ENCODE peak calls at places on chromosomes 4 and X, in eight cellular contexts. One of them, this sample, is unnamed.
A peak's percentile ranks its signal among the peaks of the same experiment; 100 is the strongest.

GRCh38 chr4:93748943-93749342 is 79.6 kb upstream of the ATOH1 start:
- DNase-seq in SJCRH30: no peak
- DNase-seq in lung: no peak
- DNase-seq in caudate nucleus: no peak
- DNase-seq in MM.1S: no peak
- DNase-seq in pancreas: no peak
- DNase-seq in right cardiac atrium: no peak
- DNase-seq in CD8-positive, alpha-beta T cell: no peak
- DNase-seq in this sample: no peak

GRCh38 chr4:5770051-5770450 is 59.0 kb downstream of the EVC start:
- DNase-seq in pancreas: no peak
- DNase-seq in lung: no peak
- DNase-seq in CD8-positive, alpha-beta T cell: no peak
- DNase-seq in MM.1S: no peak
- DNase-seq in SJCRH30: no peak
- DNase-seq in right cardiac atrium: no peak
- DNase-seq in caudate nucleus: no peak
- DNase-seq in this sample: no peak

GRCh38 chr4:183288955-183289354 is 31.1 kb downstream of the CLDN22 start:
- DNase-seq in lung: no peak
- DNase-seq in CD8-positive, alpha-beta T cell: no peak
- DNase-seq in SJCRH30: no peak
- DNase-seq in pancreas: no peak
- DNase-seq in MM.1S: no peak
- DNase-seq in right cardiac atrium: no peak
- DNase-seq in caudate nucleus: no peak
- DNase-seq in this sample: no peak

GRCh38 chrX:34810364-34810763 is 132.2 kb upstream of the FAM47B start:
- DNase-seq in right cardiac atrium: no peak
- DNase-seq in SJCRH30: no peak
- DNase-seq in pancreas: no peak
- DNase-seq in lung: no peak
- DNase-seq in MM.1S: no peak
- DNase-seq in CD8-positive, alpha-beta T cell: no peak
- DNase-seq in caudate nucleus: no peak
- DNase-seq in this sample: no peak

GRCh38 chrX:34868633-34869032 is 74.0 kb upstream of the FAM47B start:
- DNase-seq in CD8-positive, alpha-beta T cell: no peak
- DNase-seq in SJCRH30: no peak
- DNase-seq in caudate nucleus: no peak
- DNase-seq in pancreas: no peak
- DNase-seq in right cardiac atrium: no peak
- DNase-seq in MM.1S: no peak
- DNase-seq in lung: no peak
- DNase-seq in this sample: no peak

GRCh38 chr4:41668024-41668423 is 80.5 kb downstream of the PHOX2B start:
- DNase-seq in lung: no peak
- DNase-seq in CD8-positive, alpha-beta T cell: no peak
- DNase-seq in pancreas: no peak
- DNase-seq in MM.1S: no peak
- DNase-seq in SJCRH30: no peak
- DNase-seq in caudate nucleus: no peak
- DNase-seq in right cardiac atrium: no peak
- DNase-seq in this sample: no peak

GRCh38 chr4:182925298-182925738 is 8.1 kb upstream of the DCTD start:
- DNase-seq in caudate nucleus: peak; percentile 40
- DNase-seq in CD8-positive, alpha-beta T cell: peak; percentile 44
- DNase-seq in right cardiac atrium: peak; percentile 45
- DNase-seq in MM.1S: peak; percentile 90
- DNase-seq in pancreas: peak; percentile 82
- DNase-seq in lung: peak; percentile 48
- DNase-seq in SJCRH30: peak; percentile 54
- DNase-seq in this sample: no peak

GRCh38 chr4:36326610-36327009 is 45.2 kb downstream of the DTHD1 start:
- DNase-seq in lung: no peak
- DNase-seq in pancreas: no peak
- DNase-seq in SJCRH30: no peak
- DNase-seq in caudate nucleus: no peak
- DNase-seq in MM.1S: no peak
- DNase-seq in CD8-positive, alpha-beta T cell: no peak
- DNase-seq in right cardiac atrium: no peak
- DNase-seq in this sample: no peak

GRCh38 chrX:23752740-23753435 is 9.8 kb upstream of the ACOT9 start:
- DNase-seq in SJCRH30: no peak
- DNase-seq in caudate nucleus: no peak
- DNase-seq in lung: no peak
- DNase-seq in MM.1S: no peak
- DNase-seq in pancreas: no peak
- DNase-seq in CD8-positive, alpha-beta T cell: no peak
- DNase-seq in right cardiac atrium: no peak
- DNase-seq in this sample: no peak

GRCh38 chr4:6875431-6875831 is 34.2 kb upstream of the TBC1D14 start:
- DNase-seq in right cardiac atrium: peak; percentile 46
- DNase-seq in CD8-positive, alpha-beta T cell: no peak
- DNase-seq in pancreas: peak; percentile 25
- DNase-seq in MM.1S: no peak
- DNase-seq in SJCRH30: no peak
- DNase-seq in caudate nucleus: no peak
- DNase-seq in lung: peak; percentile 51
- DNase-seq in this sample: no peak

GRCh38 chr4:183099537-183100297 is 660 bp downstream of the WWC2 start:
- DNase-seq in right cardiac atrium: peak; percentile 31
- DNase-seq in MM.1S: peak; percentile 16
- DNase-seq in caudate nucleus: no peak
- DNase-seq in CD8-positive, alpha-beta T cell: no peak
- DNase-seq in pancreas: peak; percentile 54
- DNase-seq in lung: peak; percentile 34
- DNase-seq in SJCRH30: peak; percentile 51
- DNase-seq in this sample: no peak

GRCh38 chrX:50881028-50881427 is 29.5 kb upstream of the BMP15 start:
- DNase-seq in MM.1S: no peak
- DNase-seq in CD8-positive, alpha-beta T cell: no peak
- DNase-seq in right cardiac atrium: no peak
- DNase-seq in caudate nucleus: no peak
- DNase-seq in lung: no peak
- DNase-seq in SJCRH30: no peak
- DNase-seq in pancreas: no peak
- DNase-seq in this sample: no peak

GRCh38 chrX:136822337-136823095 is 41.8 kb upstream of the ARHGEF6 start:
- DNase-seq in caudate nucleus: no peak
- DNase-seq in pancreas: no peak
- DNase-seq in MM.1S: no peak
- DNase-seq in right cardiac atrium: no peak
- DNase-seq in CD8-positive, alpha-beta T cell: no peak
- DNase-seq in lung: no peak
- DNase-seq in SJCRH30: no peak
- DNase-seq in this sample: no peak

GRCh38 chr4:176187610-176188009 is 7.8 kb downstream of the SPATA4 start:
- DNase-seq in caudate nucleus: no peak
- DNase-seq in lung: no peak
- DNase-seq in MM.1S: no peak
- DNase-seq in CD8-positive, alpha-beta T cell: no peak
- DNase-seq in SJCRH30: no peak
- DNase-seq in right cardiac atrium: no peak
- DNase-seq in pancreas: no peak
- DNase-seq in this sample: no peak

GRCh38 chr4:151822331-151822730 is 61.5 kb upstream of the GATB start:
- DNase-seq in caudate nucleus: no peak
- DNase-seq in pancreas: no peak
- DNase-seq in SJCRH30: no peak
- DNase-seq in MM.1S: no peak
- DNase-seq in right cardiac atrium: no peak
- DNase-seq in lung: no peak
- DNase-seq in CD8-positive, alpha-beta T cell: no peak
- DNase-seq in this sample: no peak

DNA sequence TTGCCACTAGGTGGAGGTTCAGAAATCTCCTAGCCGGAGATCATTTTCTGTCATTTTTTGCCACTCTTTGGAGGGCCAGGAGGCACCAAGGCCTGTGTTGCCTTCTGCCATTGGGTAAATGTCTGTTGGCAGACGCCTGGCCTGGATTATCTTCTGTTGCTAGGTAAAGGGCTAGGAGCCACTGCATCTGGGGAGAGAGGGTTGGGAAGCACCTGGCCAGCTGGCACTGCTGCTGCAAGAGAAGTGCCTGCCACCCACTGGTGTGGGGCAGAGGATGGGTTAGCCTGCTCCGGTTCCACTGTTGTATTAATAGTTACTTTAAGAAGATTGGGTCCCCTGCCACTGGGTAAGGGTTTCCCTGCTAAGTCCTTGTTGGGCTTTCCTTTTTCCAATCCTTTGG is 58.1 kb downstream of the AWAT2 start:
- DNase-seq in caudate nucleus: no peak
- DNase-seq in right cardiac atrium: no peak
- DNase-seq in pancreas: no peak
- DNase-seq in MM.1S: no peak
- DNase-seq in CD8-positive, alpha-beta T cell: no peak
- DNase-seq in lung: no peak
- DNase-seq in SJCRH30: no peak
- DNase-seq in this sample: no peak
- H3K27ac ChIP-seq in caudate nucleus: no peak overlapping the region
- H3K27ac ChIP-seq in right cardiac atrium: no peak overlapping the region
- H3K27ac ChIP-seq in pancreas: no peak overlapping the region
- H3K27ac ChIP-seq in MM.1S: no peak overlapping the region
- H3K27ac ChIP-seq in CD8-positive, alpha-beta T cell: no peak overlapping the region
- H3K27ac ChIP-seq in lung: no peak overlapping the region
- H3K27ac ChIP-seq in SJCRH30: no peak overlapping the region
- H3K27ac ChIP-seq in this sample: no peak overlapping the region

GRCh38 chr4:29852537-29852936 is 867.6 kb upstream of the PCDH7 start:
- DNase-seq in lung: no peak
- DNase-seq in CD8-positive, alpha-beta T cell: no peak
- DNase-seq in caudate nucleus: no peak
- DNase-seq in right cardiac atrium: no peak
- DNase-seq in pancreas: no peak
- DNase-seq in SJCRH30: peak; percentile 3
- DNase-seq in MM.1S: no peak
- DNase-seq in this sample: no peak
- H3K27ac ChIP-seq in lung: no peak overlapping the region
- H3K27ac ChIP-seq in CD8-positive, alpha-beta T cell: no peak overlapping the region
- H3K27ac ChIP-seq in caudate nucleus: no peak overlapping the region
- H3K27ac ChIP-seq in right cardiac atrium: no peak overlapping the region
- H3K27ac ChIP-seq in pancreas: no peak overlapping the region
- H3K27ac ChIP-seq in SJCRH30: no peak overlapping the region
- H3K27ac ChIP-seq in MM.1S: no peak overlapping the region
- H3K27ac ChIP-seq in this sample: no peak overlapping the region

GRCh38 chr4:119628281-119629141 is at the start of gene PDE5A:
- DNase-seq in right cardiac atrium: peak; percentile 77
- DNase-seq in caudate nucleus: peak; percentile 54
- DNase-seq in SJCRH30: peak; percentile 91
- DNase-seq in CD8-positive, alpha-beta T cell: peak; percentile 68
- DNase-seq in MM.1S: peak; percentile 96
- DNase-seq in pancreas: peak; percentile 85
- DNase-seq in lung: peak; percentile 84
- DNase-seq in this sample: peak; percentile 81

GRCh38 chr4:119627267-119628190 is 1.1 kb downstream of the PDE5A start:
- DNase-seq in pancreas: peak; percentile 54
- DNase-seq in right cardiac atrium: peak; percentile 57
- DNase-seq in caudate nucleus: no peak
- DNase-seq in CD8-positive, alpha-beta T cell: peak; percentile 29
- DNase-seq in lung: peak; percentile 53
- DNase-seq in SJCRH30: peak; percentile 75
- DNase-seq in MM.1S: peak; percentile 80
- DNase-seq in this sample: no peak

GRCh38 chr4:119629142-119629471 is 503 bp upstream of the PDE5A start:
- DNase-seq in SJCRH30: no peak
- DNase-seq in MM.1S: no peak
- DNase-seq in right cardiac atrium: no peak
- DNase-seq in caudate nucleus: no peak
- DNase-seq in pancreas: no peak
- DNase-seq in CD8-positive, alpha-beta T cell: no peak
- DNase-seq in lung: no peak
- DNase-seq in this sample: no peak

GRCh38 chr4:119626943-119627266 is 1.7 kb downstream of the PDE5A start:
- DNase-seq in MM.1S: no peak
- DNase-seq in CD8-positive, alpha-beta T cell: no peak
- DNase-seq in right cardiac atrium: no peak
- DNase-seq in SJCRH30: no peak
- DNase-seq in pancreas: no peak
- DNase-seq in caudate nucleus: no peak
- DNase-seq in lung: no peak
- DNase-seq in this sample: no peak

DNA sequence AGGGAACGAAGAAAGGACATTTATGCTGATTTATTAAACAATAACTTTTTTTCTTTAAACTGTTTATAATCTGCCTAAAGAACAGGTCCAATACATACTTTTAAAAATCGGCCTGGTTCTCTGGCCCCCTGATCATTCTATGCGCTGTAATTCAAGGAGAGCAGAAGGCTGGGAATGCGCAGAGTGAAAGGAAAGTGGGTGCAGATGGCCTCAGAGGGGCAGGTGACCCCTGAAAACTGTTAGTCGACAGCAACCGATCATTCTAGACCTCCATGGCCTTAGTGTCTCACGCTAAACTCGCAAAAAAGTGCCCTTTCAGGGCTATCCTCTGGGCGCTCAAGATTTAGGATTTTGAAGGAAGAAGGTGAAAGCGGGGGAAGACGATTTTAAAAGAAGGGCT is 2.2 kb downstream of the PDE5A start:
- DNase-seq in MM.1S: no peak
- DNase-seq in lung: no peak
- DNase-seq in right cardiac atrium: no peak
- DNase-seq in caudate nucleus: no peak
- DNase-seq in CD8-positive, alpha-beta T cell: no peak
- DNase-seq in SJCRH30: no peak
- DNase-seq in pancreas: no peak
- DNase-seq in this sample: no peak
- H3K27ac ChIP-seq in MM.1S: no peak overlapping the region
- H3K27ac ChIP-seq in lung: peak overlapping the region; percentile 55
- H3K27ac ChIP-seq in right cardiac atrium: peak overlapping the region; percentile 69
- H3K27ac ChIP-seq in caudate nucleus: no peak overlapping the region
- H3K27ac ChIP-seq in CD8-positive, alpha-beta T cell: no peak overlapping the region
- H3K27ac ChIP-seq in SJCRH30: no peak overlapping the region
- H3K27ac ChIP-seq in pancreas: peak overlapping the region; percentile 89
- H3K27ac ChIP-seq in this sample: peak overlapping the region; percentile 71

GRCh38 chr4:139902328-139903217 is 237.0 kb downstream of the MGST2 start:
- DNase-seq in pancreas: no peak
- DNase-seq in SJCRH30: no peak
- DNase-seq in lung: no peak
- DNase-seq in CD8-positive, alpha-beta T cell: no peak
- DNase-seq in right cardiac atrium: no peak
- DNase-seq in MM.1S: no peak
- DNase-seq in caudate nucleus: no peak
- DNase-seq in this sample: no peak

GRCh38 chr4:139903845-139904244 is 238.2 kb downstream of the MGST2 start:
- DNase-seq in pancreas: no peak
- DNase-seq in caudate nucleus: no peak
- DNase-seq in MM.1S: no peak
- DNase-seq in CD8-positive, alpha-beta T cell: no peak
- DNase-seq in right cardiac atrium: no peak
- DNase-seq in SJCRH30: peak; percentile 20
- DNase-seq in lung: no peak
- DNase-seq in this sample: no peak

GRCh38 chr4:139899346-139899745 is 233.7 kb downstream of the MGST2 start:
- DNase-seq in SJCRH30: no peak
- DNase-seq in pancreas: no peak
- DNase-seq in CD8-positive, alpha-beta T cell: no peak
- DNase-seq in MM.1S: no peak
- DNase-seq in caudate nucleus: no peak
- DNase-seq in lung: no peak
- DNase-seq in right cardiac atrium: no peak
- DNase-seq in this sample: no peak

GRCh38 chr4:139900964-139901376 is 235.4 kb downstream of the MGST2 start:
- DNase-seq in caudate nucleus: no peak
- DNase-seq in CD8-positive, alpha-beta T cell: no peak
- DNase-seq in SJCRH30: no peak
- DNase-seq in right cardiac atrium: no peak
- DNase-seq in lung: no peak
- DNase-seq in MM.1S: no peak
- DNase-seq in pancreas: no peak
- DNase-seq in this sample: no peak

GRCh38 chr4:139901516-139902327 is 236.1 kb downstream of the MGST2 start:
- DNase-seq in pancreas: no peak
- DNase-seq in right cardiac atrium: no peak
- DNase-seq in MM.1S: no peak
- DNase-seq in CD8-positive, alpha-beta T cell: no peak
- DNase-seq in SJCRH30: peak; percentile 15
- DNase-seq in lung: no peak
- DNase-seq in caudate nucleus: no peak
- DNase-seq in this sample: no peak
- H3K27ac ChIP-seq in pancreas: peak overlapping the region; percentile 47
- H3K27ac ChIP-seq in right cardiac atrium: no peak overlapping the region
- H3K27ac ChIP-seq in MM.1S: no peak overlapping the region
- H3K27ac ChIP-seq in CD8-positive, alpha-beta T cell: no peak overlapping the region
- H3K27ac ChIP-seq in SJCRH30: no peak overlapping the region
- H3K27ac ChIP-seq in lung: peak overlapping the region; percentile 77
- H3K27ac ChIP-seq in caudate nucleus: peak overlapping the region; percentile 2
- H3K27ac ChIP-seq in this sample: peak overlapping the region; percentile 70